ENCODE peak calls at places on chromosome 7, in five cellular contexts. O is mesothelial cell of epicardium; Y is NCI-H774; A is effector CD4-positive, alpha-beta T cell; D is fibroblast of lung. Z is an unnamed sample.

GRCh38 chr7:70017371-70017770 is 419.1 kb downstream of the AUTS2 start:
- DNase-seq in D (no peak), Y (no peak), A (no peak), O (no peak), Z (no peak)

GRCh38 chr7:8063706-8064297 is 95.2 kb downstream of the GLCCI1 start:
- DNase-seq in A (no peak), Y (peak; percentile 59), O (no peak), D (peak; percentile 43), Z (no peak)

GRCh38 chr7:452230-452751 is 67.4 kb downstream of the PDGFA start:
- DNase-seq in A (no peak), O (no peak), Y (no peak), D (peak; percentile 42), Z (peak; percentile 68)

GRCh38 chr7:1920266-1920681 is 250.2 kb downstream of the ELFN1 start:
- DNase-seq in Y (no peak), D (no peak), A (peak; percentile 18), O (no peak), Z (peak; percentile 60)

GRCh38 chr7:92639213-92639896 is 49.2 kb upstream of the FAM133B start:
- DNase-seq in D (no peak), A (no peak), O (no peak), Y (no peak), Z (no peak)

GRCh38 chr7:132232394-132232793 is 343.9 kb downstream of the PLXNA4 start:
- DNase-seq in D (no peak), O (no peak), A (no peak), Y (no peak), Z (no peak)

GRCh38 chr7:149248777-149249176 is 9.3 kb downstream of the ZNF212 start:
- DNase-seq in Y (no peak), O (no peak), D (no peak), A (no peak), Z (no peak)

GRCh38 chr7:144497296-144497695 is 93.8 kb upstream of the NOBOX start:
- DNase-seq in D (no peak), Y (no peak), A (no peak), O (no peak), Z (no peak)

GRCh38 chr7:147406521-147407115 is 1183.9 kb upstream of the C7orf33 start:
- DNase-seq in O (no peak), Y (no peak), D (peak; percentile 15), A (no peak), Z (no peak)

GRCh38 chr7:2353650-2354172 is 916 bp upstream of the EIF3B start:
- DNase-seq in O (peak; percentile 84), A (peak; percentile 87), D (peak; percentile 92), Y (peak; percentile 84), Z (peak; percentile 89)

GRCh38 chr7:21071570-21071969 is 284.9 kb upstream of the SP8 start:
- DNase-seq in Y (no peak), O (no peak), A (no peak), D (no peak), Z (no peak)

GRCh38 chr7:17022915-17023314 is 141.1 kb upstream of the AGR3 start:
- DNase-seq in A (no peak), Y (no peak), O (no peak), D (no peak), Z (no peak)

GRCh38 chr7:40047661-40048060 is 86.8 kb downstream of the MPLKIP start:
- DNase-seq in O (no peak), D (no peak), A (no peak), Y (no peak), Z (no peak)

GRCh38 chr7:155431711-155432110 is 26.2 kb upstream of the EN2 start:
- DNase-seq in D (no peak), O (no peak), Y (no peak), A (no peak), Z (no peak)

Z was measured in right cardiac atrium.